ENCODE peak calls at places on chromosomes 2 and 18, in eight cellular contexts. P is Calu3; A is neural progenitor cell; Y is cardiac muscle cell; K is naive thymus-derived CD4-positive, alpha-beta T cell; J is CD4-positive, alpha-beta T cell; F is stimulated activated CD8-positive, alpha-beta memory T cell treated with anti-CD3 and anti-CD28 coated beads, Interleukin-2, amount 100 ng/mL, for 1 hour; U is frontal cortex. I is an unnamed sample.

GRCh38 chr2:17759805-17760204 is 5.9 kb downstream of the GEN1 start:
- DNase-seq in P (no peak), A (no peak), Y (no peak), K (no peak), J (no peak), F (no peak), U (no peak), I (no peak)

GRCh38 chr2:91477731-91478672 is 2786.5 kb downstream of the RPIA start:
- DNase-seq in P (no peak), A (peak), Y (peak), K (peak), J (no peak), F (no peak), U (peak), I (no peak)

GRCh38 chr2:25437881-25438662 is 96.3 kb upstream of the DNMT3A start:
- DNase-seq in P (no peak), A (no peak), Y (no peak), K (no peak), J (no peak), F (no peak), U (no peak), I (no peak)

GRCh38 chr2:104412384-104412783 is 441.5 kb upstream of the POU3F3 start:
- DNase-seq in P (peak), A (peak), Y (peak), K (no peak), J (no peak), F (no peak), U (peak), I (no peak)

GRCh38 chr2:36964496-36965058 is 1.8 kb downstream of the STRN start:
- DNase-seq in P (no peak), A (no peak), Y (no peak), K (no peak), J (no peak), F (no peak), U (no peak), I (peak)

GRCh38 chr2:240424341-240425235 is 10.9 kb upstream of the GPC1 start:
- DNase-seq in P (no peak), A (no peak), Y (no peak), K (no peak), J (no peak), F (no peak), U (no peak), I (no peak)

GRCh38 chr2:4219571-4219970 is 516.2 kb downstream of the DCDC2C start:
- DNase-seq in P (no peak), A (no peak), Y (peak), K (no peak), J (no peak), F (no peak), U (no peak), I (no peak)

GRCh38 chr2:64204006-64204632 is 59.9 kb upstream of the PELI1 start:
- DNase-seq in P (peak), A (no peak), Y (no peak), K (no peak), J (no peak), F (no peak), U (peak), I (peak)

GRCh38 chr2:36455788-36456187 is 100.2 kb downstream of the CRIM1 start:
- DNase-seq in P (no peak), A (peak), Y (peak), K (no peak), J (no peak), F (no peak), U (no peak), I (no peak)

GRCh38 chr2:207854484-207855386 is 85.0 kb upstream of the FZD5 start:
- DNase-seq in P (no peak), A (no peak), Y (no peak), K (no peak), J (no peak), F (no peak), U (no peak), I (no peak)

GRCh38 chr18:51149605-51150429 is 47.7 kb downstream of the MEX3C start:
- DNase-seq in P (peak), A (no peak), Y (no peak), K (no peak), J (no peak), F (no peak), U (no peak), I (peak)

GRCh38 chr2:175631247-175631628 is 370.8 kb downstream of the LNPK start:
- DNase-seq in P (no peak), A (no peak), Y (no peak), K (no peak), J (no peak), F (no peak), U (no peak), I (no peak)

GRCh38 chr2:30276455-30276911 is 45.1 kb downstream of the LBH start:
- DNase-seq in P (no peak), A (no peak), Y (no peak), K (no peak), J (no peak), F (no peak), U (no peak), I (no peak)

GRCh38 chr2:30232027-30232800 is 880 bp downstream of the LBH start:
- DNase-seq in P (peak), A (peak), Y (peak), K (peak), J (peak), F (peak), U (peak), I (peak)